ENCODE peak calls at places on chromosomes 6 and 20, in four cellular contexts. J is glutamatergic neuron, Y is GF-D8, O is memory B cell. Q is an unnamed sample.

GRCh38 chr6:33700391-33701050 is 11.0 kb downstream of the UQCC2 start:
- DNase-seq in J (peak; percentile 84), Y (peak; percentile 28), O (peak; percentile 71), Q (peak; percentile 78)

GRCh38 chr6:16436550-16436949 is 198.2 kb downstream of the GMPR start:
- DNase-seq in J (no peak), Y (no peak), O (no peak), Q (no peak)

GRCh38 chr6:123830110-123830509 is 26.4 kb downstream of the NKAIN2 start:
- DNase-seq in J (no peak), Y (no peak), O (no peak), Q (no peak)

GRCh38 chr20:23683281-23683680 is 5.6 kb downstream of the CST4 start:
- DNase-seq in J (no peak), Y (no peak), O (no peak), Q (peak; percentile 42)

GRCh38 chr20:3927486-3928291 is 38.5 kb downstream of the PANK2 start:
- DNase-seq in J (peak; percentile 76), Y (peak; percentile 68), O (no peak), Q (no peak)

GRCh38 chr6:112539355-112539754 is 192.2 kb downstream of the RFPL4B start:
- DNase-seq in J (no peak), Y (no peak), O (no peak), Q (no peak)

GRCh38 chr6:38244873-38245272 is 394.9 kb downstream of the BTBD9 start:
- DNase-seq in J (no peak), Y (no peak), O (no peak), Q (no peak)

GRCh38 chr20:55004044-55004443 is 528.7 kb downstream of the DOK5 start:
- DNase-seq in J (no peak), Y (no peak), O (no peak), Q (no peak)

GRCh38 chr6:18561006-18561750 is 174.0 kb downstream of the RNF144B start:
- DNase-seq in J (no peak), Y (no peak), O (no peak), Q (no peak)

GRCh38 chr20:49913399-49914047 is 1.8 kb downstream of the SPATA2 start:
- DNase-seq in J (no peak), Y (no peak), O (no peak), Q (no peak)

GRCh38 chr6:128554302-128554701 is 33.9 kb upstream of the PTPRK start:
- DNase-seq in J (no peak), Y (no peak), O (no peak), Q (peak; percentile 16)

GRCh38 chr20:31547017-31547675 is 32.9 kb downstream of the HM13 start:
- DNase-seq in J (peak; percentile 99), Y (peak; percentile 65), O (peak; percentile 65), Q (peak; percentile 89)

GRCh38 chr6:135866445-135867143 is 15.1 kb downstream of the PDE7B start:
- DNase-seq in J (no peak), Y (no peak), O (no peak), Q (no peak)

GRCh38 chr20:51529758-51530157 is 12.8 kb downstream of the NFATC2 start:
- DNase-seq in J (no peak), Y (no peak), O (no peak), Q (no peak)

GRCh38 chr6:127420558-127420957 is 38.6 kb downstream of the KIAA0408 start:
- DNase-seq in J (peak; percentile 22), Y (peak; percentile 25), O (peak; percentile 40), Q (peak; percentile 89)

GRCh38 chr20:478949-479429 is 16.7 kb upstream of the TBC1D20 start:
- DNase-seq in J (no peak), Y (peak; percentile 25), O (peak; percentile 59), Q (peak; percentile 84)

GRCh38 chr6:23823421-23823820 is 302.6 kb upstream of the NRSN1 start:
- DNase-seq in J (no peak), Y (no peak), O (no peak), Q (peak; percentile 10)

GRCh38 chr6:109336221-109336955 is 45.9 kb downstream of the CD164 start:
- DNase-seq in J (no peak), Y (no peak), O (no peak), Q (peak; percentile 97)

GRCh38 chr6:134175532-134176282 is 123.3 kb upstream of the SLC2A12 start:
- DNase-seq in J (peak; percentile 73), Y (no peak), O (no peak), Q (peak; percentile 67)

GRCh38 chr6:156912431-156912830 is 135.3 kb downstream of the ARID1B start:
- DNase-seq in J (no peak), Y (no peak), O (no peak), Q (no peak)

GRCh38 chr6:106194949-106195919 is 109.1 kb downstream of the PRDM1 start:
- DNase-seq in J (no peak), Y (no peak), O (peak; percentile 12), Q (peak; percentile 74)

GRCh38 chr6:21593927-21594421 is 423 bp downstream of the SOX4 start:
- DNase-seq in J (no peak), Y (peak; percentile 39), O (peak; percentile 9), Q (no peak)

GRCh38 chr6:157569543-157569942 is 188.6 kb downstream of the ZDHHC14 start:
- DNase-seq in J (no peak), Y (no peak), O (no peak), Q (no peak)

GRCh38 chr6:109428889-109429477 is 11.4 kb downstream of the PPIL6 start:
- DNase-seq in J (no peak), Y (no peak), O (no peak), Q (peak; percentile 32)

GRCh38 chr20:59159822-59160740 is 3.5 kb upstream of the ZNF831 start:
- DNase-seq in J (no peak), Y (no peak), O (no peak), Q (no peak)

GRCh38 chr6:89729818-89730217 is 89.8 kb downstream of the MDN1 start:
- DNase-seq in J (no peak), Y (no peak), O (no peak), Q (no peak)

GRCh38 chr20:34559311-34560140 is 1.0 kb downstream of the MAP1LC3A start:
- DNase-seq in J (peak; percentile 48), Y (no peak), O (no peak), Q (no peak)

GRCh38 chr20:60172306-60172984 is 214.2 kb downstream of the CDH26 start:
- DNase-seq in J (no peak), Y (no peak), O (no peak), Q (no peak)

GRCh38 chr6:35804996-35805736 is at the start of gene LHFPL5:
- DNase-seq in J (peak; percentile 72), Y (no peak), O (peak; percentile 33), Q (peak; percentile 60)

GRCh38 chr6:141056945-141057635 is 1075.6 kb upstream of the GJE1 start:
- DNase-seq in J (no peak), Y (no peak), O (no peak), Q (no peak)

GRCh38 chr20:4444404-4444803 is 277.3 kb upstream of the PRND start:
- DNase-seq in J (no peak), Y (no peak), O (no peak), Q (peak; percentile 30)

GRCh38 chr6:14040042-14040441 is 77.5 kb upstream of the CD83 start:
- DNase-seq in J (no peak), Y (no peak), O (no peak), Q (no peak)

GRCh38 chr6:158536084-158536890 is 23.6 kb upstream of the TMEM181 start:
- DNase-seq in J (peak; percentile 78), Y (no peak), O (peak; percentile 67), Q (peak; percentile 72)

GRCh38 chr6:167485186-167485978 is 160.5 kb downstream of the TTLL2 start:
- DNase-seq in J (no peak), Y (no peak), O (no peak), Q (peak; percentile 11)

GRCh38 chr20:1293641-1294379 is 27.7 kb downstream of the SNPH start:
- DNase-seq in J (no peak), Y (no peak), O (no peak), Q (no peak)

GRCh38 chr6:12529364-12530019 is 187.1 kb upstream of the PHACTR1 start:
- DNase-seq in J (no peak), Y (no peak), O (no peak), Q (no peak)